ENCODE peak calls at places on chromosomes 12 and 14, in seven cellular contexts. K is epithelial cell of prostate, U is MM.1S, L is GM23248, S is PC-3, W is transverse colon, J is endodermal cell. B is an unnamed sample.

GRCh38 chr12:84986586-84986985 is 49.5 kb downstream of the TSPAN19 start:
- DNase-seq in K (no peak), U (no peak), L (peak; percentile 40), S (no peak), W (no peak), J (no peak), B (no peak)

GRCh38 chr12:72275551-72275950 is 3.4 kb downstream of the TRHDE start:
- DNase-seq in K (no peak), U (no peak), L (no peak), S (no peak), W (no peak), J (no peak), B (no peak)

GRCh38 chr12:88945041-88945732 is 364.9 kb upstream of the KITLG start:
- DNase-seq in K (no peak), U (no peak), L (no peak), S (no peak), W (no peak), J (no peak), B (no peak)

GRCh38 chr12:54337854-54338650 is 13.1 kb downstream of the COPZ1 start:
- DNase-seq in K (no peak), U (no peak), L (peak; percentile 63), S (no peak), W (no peak), J (no peak), B (no peak)

GRCh38 chr12:43104524-43104923 is 447.5 kb downstream of the ADAMTS20 start:
- DNase-seq in K (no peak), U (no peak), L (peak; percentile 56), S (peak; percentile 69), W (no peak), J (no peak), B (no peak)

GRCh38 chr14:94381149-94382030 is 7.0 kb downstream of the SERPINA1 start:
- DNase-seq in K (no peak), U (no peak), L (no peak), S (no peak), W (no peak), J (peak; percentile 37), B (no peak)

GRCh38 chr12:90274407-90274806 is 565.8 kb upstream of the ATP2B1 start:
- DNase-seq in K (no peak), U (no peak), L (no peak), S (peak; percentile 9), W (no peak), J (no peak), B (no peak)

GRCh38 chr14:92362781-92363235 is 39.8 kb downstream of the SLC24A4 start:
- DNase-seq in K (no peak), U (no peak), L (peak; percentile 90), S (peak; percentile 64), W (peak; percentile 18), J (no peak), B (no peak)

GRCh38 chr14:103520657-103521437 is 1.8 kb downstream of the CKB start:
- DNase-seq in K (no peak), U (peak; percentile 46), L (peak; percentile 78), S (peak; percentile 82), W (peak; percentile 89), J (peak; percentile 94), B (peak; percentile 48)

GRCh38 chr12:49762468-49762847 is 21.1 kb downstream of the TMBIM6 start:
- DNase-seq in K (no peak), U (peak; percentile 27), L (no peak), S (no peak), W (no peak), J (peak; percentile 59), B (no peak)

GRCh38 chr12:101566318-101566717 is 28.5 kb upstream of the MYBPC1 start:
- DNase-seq in K (no peak), U (no peak), L (no peak), S (no peak), W (no peak), J (peak; percentile 91), B (no peak)

GRCh38 chr12:97168804-97169203 is 261.7 kb downstream of the NEDD1 start:
- DNase-seq in K (no peak), U (no peak), L (no peak), S (no peak), W (no peak), J (no peak), B (no peak)

GRCh38 chr12:46368138-46368537 is 4.4 kb downstream of the SLC38A2 start:
- DNase-seq in K (no peak), U (no peak), L (no peak), S (no peak), W (no peak), J (no peak), B (no peak)

GRCh38 chr14:75144944-75145343 is 18.1 kb upstream of the NEK9 start:
- DNase-seq in K (no peak), U (no peak), L (no peak), S (no peak), W (peak; percentile 19), J (no peak), B (no peak)

GRCh38 chr12:24861751-24862575 is 86.9 kb downstream of the BCAT1 start:
- DNase-seq in K (peak; percentile 8), U (peak; percentile 73), L (no peak), S (no peak), W (peak; percentile 10), J (no peak), B (no peak)
- H3K27ac ChIP-seq in K (no peak overlapping the region), U (no peak overlapping the region), L (no peak overlapping the region), S (no peak overlapping the region), W (no peak overlapping the region), J (no peak overlapping the region), B (no peak overlapping the region)

DNA sequence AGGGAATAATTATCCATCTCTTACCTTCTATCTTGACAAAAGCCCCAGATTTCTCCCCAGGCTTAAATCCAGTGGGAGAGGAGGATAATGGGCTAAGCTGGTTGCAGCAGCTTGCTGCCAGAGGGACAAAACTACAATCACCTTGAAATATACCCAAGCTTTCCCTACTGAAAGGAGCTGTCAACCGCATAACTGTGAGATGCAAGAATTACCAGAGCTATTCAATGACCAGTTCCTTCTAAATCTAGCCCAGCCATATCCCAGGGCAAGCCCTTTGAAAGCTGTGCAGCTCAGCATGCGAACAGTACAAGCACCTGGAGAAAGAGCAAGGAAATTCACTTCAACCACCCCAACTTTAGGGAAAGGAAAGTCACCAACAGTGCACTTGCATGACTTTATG is 982 bp upstream of the MGAT4C start:
- DNase-seq in K (no peak), U (no peak), L (no peak), S (no peak), W (no peak), J (no peak), B (no peak)
- H3K27ac ChIP-seq in K (no peak overlapping the region), U (no peak overlapping the region), L (no peak overlapping the region), S (no peak overlapping the region), W (no peak overlapping the region), J (no peak overlapping the region), B (no peak overlapping the region)

GRCh38 chr14:95662376-95663186 is 23.6 kb upstream of the TCL1B start:
- DNase-seq in K (no peak), U (peak; percentile 63), L (peak; percentile 30), S (no peak), W (no peak), J (no peak), B (peak; percentile 73)

GRCh38 chr14:95666450-95666849 is 19.8 kb upstream of the TCL1B start:
- DNase-seq in K (no peak), U (no peak), L (no peak), S (no peak), W (no peak), J (no peak), B (peak; percentile 36)

GRCh38 chr14:95663226-95663797 is 22.9 kb upstream of the TCL1B start:
- DNase-seq in K (no peak), U (peak; percentile 59), L (no peak), S (no peak), W (peak; percentile 9), J (no peak), B (peak; percentile 87)

GRCh38 chr14:95664546-95664945 is 21.7 kb upstream of the TCL1B start:
- DNase-seq in K (no peak), U (no peak), L (no peak), S (no peak), W (no peak), J (no peak), B (peak; percentile 98)

GRCh38 chr14:95664046-95664445 is 22.2 kb upstream of the TCL1B start:
- DNase-seq in K (no peak), U (no peak), L (no peak), S (no peak), W (no peak), J (no peak), B (no peak)
- H3K27ac ChIP-seq in K (no peak overlapping the region), U (no peak overlapping the region), L (no peak overlapping the region), S (no peak overlapping the region), W (no peak overlapping the region), J (no peak overlapping the region), B (peak overlapping the region; percentile 98)

GRCh38 chr14:46381674-46382073 is 269.9 kb downstream of the RPL10L start:
- DNase-seq in K (no peak), U (no peak), L (no peak), S (no peak), W (no peak), J (no peak), B (no peak)
- H3K27ac ChIP-seq in K (no peak overlapping the region), U (no peak overlapping the region), L (no peak overlapping the region), S (no peak overlapping the region), W (no peak overlapping the region), J (no peak overlapping the region), B (no peak overlapping the region)

DNA sequence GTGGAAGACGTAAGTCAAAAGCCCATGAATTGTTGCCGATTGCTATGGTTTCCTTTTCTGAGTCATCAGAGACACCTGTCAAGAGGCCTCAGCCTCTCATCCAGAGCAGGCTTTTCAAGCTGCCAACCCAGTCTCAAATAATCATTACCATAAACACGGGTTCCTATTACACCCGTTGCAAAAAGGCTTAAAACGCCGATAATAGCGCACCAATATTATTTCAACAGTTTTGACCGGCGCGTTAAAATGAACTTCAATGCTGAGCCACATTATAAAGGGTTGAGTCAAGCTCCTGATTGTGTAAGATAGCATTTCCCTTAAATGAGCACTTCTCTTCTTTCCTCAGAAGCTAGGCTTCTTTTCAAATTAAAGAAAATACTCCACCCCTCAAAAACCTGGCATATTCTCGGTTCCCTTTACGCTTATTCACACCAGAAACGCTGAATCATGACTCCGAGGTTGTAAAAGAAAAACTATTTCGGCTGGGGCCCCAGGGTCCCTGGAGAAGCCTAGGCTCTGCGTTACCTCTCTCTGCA is 1.4 kb downstream of the TMTC1 start:
- DNase-seq in K (no peak), U (peak; percentile 66), L (peak; percentile 89), S (peak; percentile 34), W (no peak), J (no peak), B (no peak)
- H3K27ac ChIP-seq in K (peak overlapping the region; percentile 65), U (peak overlapping the region; percentile 71), L (peak overlapping the region; percentile 81), S (no peak overlapping the region), W (peak overlapping the region; percentile 80), J (no peak overlapping the region), B (no peak overlapping the region)

GRCh38 chr14:20492486-20492885 is 12.9 kb upstream of the RNASE10 start:
- DNase-seq in K (no peak), U (no peak), L (no peak), S (no peak), W (no peak), J (no peak), B (no peak)

GRCh38 chr14:20490563-20490962 is 14.8 kb upstream of the RNASE10 start:
- DNase-seq in K (no peak), U (no peak), L (no peak), S (no peak), W (no peak), J (no peak), B (no peak)

GRCh38 chr14:20489093-20489994 is 16.0 kb upstream of the RNASE10 start:
- DNase-seq in K (no peak), U (no peak), L (peak; percentile 47), S (peak; percentile 72), W (no peak), J (no peak), B (no peak)

GRCh38 chr14:20494935-20495766 is 10.2 kb upstream of the RNASE10 start:
- DNase-seq in K (no peak), U (no peak), L (peak; percentile 65), S (peak; percentile 93), W (no peak), J (no peak), B (no peak)

GRCh38 chr14:20493634-20494033 is 11.7 kb upstream of the RNASE10 start:
- DNase-seq in K (no peak), U (no peak), L (no peak), S (peak; percentile 45), W (no peak), J (no peak), B (no peak)
- H3K27ac ChIP-seq in K (peak overlapping the region; percentile 73), U (no peak overlapping the region), L (no peak overlapping the region), S (no peak overlapping the region), W (no peak overlapping the region), J (no peak overlapping the region), B (no peak overlapping the region)